ENCODE peak calls at places on chromosomes 11 and 22, in nine cellular contexts. L, P, V, F, D, Q, E, W and S are unnamed samples.

GRCh38 chr11:57905439-57905838 is 118.2 kb upstream of the OR9Q1 start:
- DNase-seq in D (no peak), W (no peak), P (no peak), Q (no peak), E (no peak), L (no peak), V (no peak), F (no peak), S (no peak)

GRCh38 chr11:66915046-66915832 is 42.9 kb downstream of the PC start:
- DNase-seq in F (no peak), Q (no peak), W (no peak), P (no peak), V (no peak), D (no peak), L (no peak), E (no peak), S (no peak)

GRCh38 chr11:101478587-101479375 is 105.0 kb downstream of the TRPC6 start:
- DNase-seq in V (no peak), Q (peak; percentile 19), F (no peak), L (no peak), D (no peak), W (no peak), P (no peak), E (no peak), S (peak; percentile 20)

GRCh38 chr11:14974021-14974698 is 2.0 kb upstream of the CALCA start:
- DNase-seq in Q (no peak), V (no peak), E (no peak), L (no peak), W (no peak), P (no peak), D (peak; percentile 1), F (no peak), S (no peak)

GRCh38 chr11:68838572-68838964 is 3.1 kb downstream of the CPT1A start:
- DNase-seq in W (no peak), P (no peak), L (no peak), V (no peak), Q (no peak), E (no peak), F (peak; percentile 40), D (peak; percentile 27), S (no peak)

GRCh38 chr11:117851091-117851490 is 25.4 kb downstream of the FXYD6 start:
- DNase-seq in L (no peak), P (no peak), D (peak; percentile 7), F (no peak), Q (no peak), V (no peak), W (no peak), E (no peak), S (no peak)

GRCh38 chr11:72426054-72426757 is 8.1 kb downstream of the CLPB start:
- DNase-seq in V (no peak), E (no peak), F (peak; percentile 44), Q (peak; percentile 38), L (no peak), D (no peak), P (no peak), W (no peak), S (no peak)

GRCh38 chr22:41966607-41967240 is 2.5 kb upstream of the SEPTIN3 start:
- DNase-seq in L (no peak), P (no peak), E (peak; percentile 19), W (no peak), F (peak; percentile 37), Q (peak; percentile 65), V (no peak), D (peak; percentile 95), S (no peak)

GRCh38 chr11:40186401-40187091 is 1272.9 kb downstream of the LRRC4C start:
- DNase-seq in L (no peak), P (no peak), D (no peak), Q (no peak), V (no peak), E (no peak), W (no peak), F (peak; percentile 79), S (no peak)

GRCh38 chr11:8066036-8066910 is 14.7 kb upstream of the TUB start:
- DNase-seq in D (no peak), F (no peak), P (no peak), L (no peak), Q (no peak), W (no peak), E (no peak), V (no peak), S (no peak)

GRCh38 chr22:42937164-42937854 is 77.6 kb downstream of the PACSIN2 start:
- DNase-seq in E (peak; percentile 18), V (peak; percentile 23), F (no peak), L (no peak), D (peak; percentile 87), P (peak; percentile 67), Q (peak; percentile 41), W (no peak), S (no peak)

GRCh38 chr11:862704-863388 is 20.2 kb downstream of the TSPAN4 start:
- DNase-seq in E (no peak), L (no peak), F (no peak), P (no peak), Q (no peak), W (no peak), D (no peak), V (no peak), S (no peak)

GRCh38 chr11:123454060-123454651 is 24.1 kb downstream of the GRAMD1B start:
- DNase-seq in F (no peak), D (peak; percentile 85), W (no peak), L (no peak), V (peak; percentile 63), E (peak; percentile 60), Q (peak; percentile 33), P (no peak), S (no peak)

GRCh38 chr22:26065847-26066246 is 103.4 kb upstream of the SEZ6L start:
- DNase-seq in D (no peak), V (no peak), Q (no peak), F (peak; percentile 41), W (no peak), E (no peak), P (no peak), L (no peak), S (no peak)

GRCh38 chr11:18490736-18491485 is 35.3 kb downstream of the LDHAL6A start:
- DNase-seq in F (no peak), L (no peak), V (no peak), E (no peak), D (no peak), Q (no peak), W (no peak), P (no peak), S (no peak)

GRCh38 chr11:116725434-116726221 is 47.2 kb downstream of the BUD13 start:
- DNase-seq in V (no peak), E (no peak), Q (no peak), W (no peak), L (no peak), P (no peak), D (peak; percentile 65), F (no peak), S (no peak)

GRCh38 chr22:36541831-36542391 is 12.9 kb upstream of the EIF3D start:
- DNase-seq in F (no peak), D (peak; percentile 96), E (peak; percentile 29), Q (no peak), P (no peak), W (no peak), L (no peak), V (peak; percentile 49), S (no peak)

GRCh38 chr22:19066531-19067271 is 55.5 kb downstream of the DGCR2 start:
- DNase-seq in P (no peak), F (no peak), L (no peak), D (peak; percentile 72), W (no peak), V (no peak), E (no peak), Q (no peak), S (no peak)

GRCh38 chr11:11039249-11039965 is 181.6 kb upstream of the ZBED5 start:
- DNase-seq in L (no peak), P (no peak), D (no peak), W (no peak), V (no peak), F (no peak), Q (no peak), E (no peak), S (no peak)

GRCh38 chr11:20670932-20671403 is 1.6 kb downstream of the NELL1 start:
- DNase-seq in V (no peak), F (no peak), L (no peak), P (no peak), E (no peak), D (no peak), W (no peak), Q (no peak), S (no peak)

GRCh38 chr11:65872555-65873279 is at the start of gene EFEMP2:
- DNase-seq in W (no peak), E (no peak), F (no peak), D (no peak), Q (peak; percentile 41), L (peak; percentile 35), V (no peak), P (no peak), S (no peak)

GRCh38 chr11:720642-721346 is 14.8 kb downstream of the EPS8L2 start:
- DNase-seq in E (no peak), W (peak; percentile 64), P (no peak), D (no peak), Q (no peak), V (no peak), L (no peak), F (peak; percentile 13), S (no peak)

GRCh38 chr22:38436629-38437395 is 18.2 kb downstream of the KCNJ4 start:
- DNase-seq in L (no peak), P (no peak), F (no peak), D (no peak), V (no peak), Q (no peak), E (no peak), W (no peak), S (no peak)

GRCh38 chr11:16804104-16804947 is 65.9 kb downstream of the C11orf58 start:
- DNase-seq in W (no peak), V (no peak), L (no peak), F (no peak), Q (no peak), D (peak; percentile 80), P (no peak), E (no peak), S (no peak)

GRCh38 chr11:78218707-78219492 is 30.2 kb downstream of the USP35 start:
- DNase-seq in L (no peak), W (no peak), P (no peak), Q (no peak), F (no peak), E (no peak), D (no peak), V (no peak), S (no peak)

GRCh38 chr11:48055292-48056132 is 75.2 kb downstream of the PTPRJ start:
- DNase-seq in E (peak; percentile 48), F (peak; percentile 46), Q (no peak), V (peak; percentile 49), L (no peak), P (no peak), W (no peak), D (peak; percentile 69), S (no peak)

GRCh38 chr11:33027233-33027632 is 11.6 kb downstream of the DEPDC7 start:
- DNase-seq in V (no peak), F (no peak), Q (no peak), L (no peak), P (no peak), D (no peak), W (no peak), E (no peak), S (no peak)

GRCh38 chr22:40844951-40845350 is 11.5 kb downstream of the ST13 start:
- DNase-seq in L (no peak), D (no peak), V (no peak), P (no peak), F (no peak), Q (no peak), E (no peak), W (no peak), S (no peak)

GRCh38 chr11:76287227-76287626 is 80.9 kb upstream of the WNT11 start:
- DNase-seq in P (no peak), F (no peak), W (no peak), E (no peak), Q (no peak), L (no peak), V (no peak), D (no peak), S (no peak)

GRCh38 chr11:32210601-32211000 is 119.7 kb downstream of the RCN1 start:
- DNase-seq in L (no peak), F (no peak), Q (no peak), W (no peak), D (peak; percentile 92), E (no peak), V (no peak), P (no peak), S (no peak)

GRCh38 chr11:105641433-105641832 is 31.6 kb downstream of the GRIA4 start:
- DNase-seq in E (no peak), Q (no peak), V (no peak), D (no peak), F (no peak), L (no peak), P (no peak), W (no peak), S (no peak)